ENCODE peak calls at places on chromosomes 2 and 18, in seven cellular contexts. One of them, this sample, is unnamed.

GRCh38 chr2:215367647-215368492 is 56.0 kb downstream of the ATIC start:
- DNase-seq in A549: no peak
- DNase-seq in HepG2: no peak
- DNase-seq in H1: no peak
- DNase-seq in HCT116: no peak
- DNase-seq in GM12878: no peak
- DNase-seq in K562: no peak
- DNase-seq in this sample: peak

GRCh38 chr18:77520767-77521166 is 271.1 kb downstream of the GALR1 start:
- DNase-seq in A549: no peak
- DNase-seq in GM12878: no peak
- DNase-seq in K562: no peak
- DNase-seq in HCT116: no peak
- DNase-seq in HepG2: no peak
- DNase-seq in H1: no peak
- DNase-seq in this sample: no peak

GRCh38 chr2:187573722-187574121 is 19.5 kb upstream of the TFPI start:
- DNase-seq in HCT116: no peak
- DNase-seq in HepG2: no peak
- DNase-seq in GM12878: no peak
- DNase-seq in K562: no peak
- DNase-seq in A549: no peak
- DNase-seq in H1: no peak
- DNase-seq in this sample: no peak

GRCh38 chr2:176094307-176094706 is 1.8 kb downstream of the HOXD13 start:
- DNase-seq in HepG2: no peak
- DNase-seq in GM12878: no peak
- DNase-seq in HCT116: no peak
- DNase-seq in K562: no peak
- DNase-seq in H1: peak
- DNase-seq in A549: no peak
- DNase-seq in this sample: no peak

GRCh38 chr18:69400976-69401474 is 337 bp downstream of the DOK6 start:
- DNase-seq in A549: peak
- DNase-seq in GM12878: no peak
- DNase-seq in HCT116: no peak
- DNase-seq in H1: peak
- DNase-seq in HepG2: no peak
- DNase-seq in K562: no peak
- DNase-seq in this sample: peak

GRCh38 chr2:226652983-226653765 is 146.4 kb downstream of the IRS1 start:
- DNase-seq in A549: no peak
- DNase-seq in GM12878: no peak
- DNase-seq in HCT116: no peak
- DNase-seq in H1: no peak
- DNase-seq in HepG2: no peak
- DNase-seq in K562: no peak
- DNase-seq in this sample: peak

GRCh38 chr2:104402825-104403224 is 451.1 kb upstream of the POU3F3 start:
- DNase-seq in H1: no peak
- DNase-seq in GM12878: no peak
- DNase-seq in HepG2: no peak
- DNase-seq in K562: no peak
- DNase-seq in HCT116: no peak
- DNase-seq in A549: no peak
- DNase-seq in this sample: no peak

GRCh38 chr18:9724797-9725196 is 16.7 kb downstream of the RAB31 start:
- DNase-seq in K562: no peak
- DNase-seq in HCT116: no peak
- DNase-seq in H1: no peak
- DNase-seq in HepG2: no peak
- DNase-seq in A549: no peak
- DNase-seq in GM12878: no peak
- DNase-seq in this sample: no peak

GRCh38 chr2:222572761-222573174 is 83.1 kb downstream of the FARSB start:
- DNase-seq in H1: no peak
- DNase-seq in HepG2: peak
- DNase-seq in A549: no peak
- DNase-seq in GM12878: no peak
- DNase-seq in HCT116: no peak
- DNase-seq in K562: no peak
- DNase-seq in this sample: peak
- TF ChIP-seq CEBPB in H1: no peak
- TF ChIP-seq CEBPB in HepG2: peak
- TF ChIP-seq CEBPB in A549: no peak
- TF ChIP-seq CEBPB in GM12878: no peak
- TF ChIP-seq CEBPB in HCT116: no peak
- TF ChIP-seq CEBPB in K562: no peak
- TF ChIP-seq CEBPB in this sample: no peak

GRCh38 chr2:197075286-197075685 is 148.8 kb upstream of the PGAP1 start:
- DNase-seq in K562: no peak
- DNase-seq in A549: no peak
- DNase-seq in H1: no peak
- DNase-seq in GM12878: no peak
- DNase-seq in HCT116: no peak
- DNase-seq in HepG2: no peak
- DNase-seq in this sample: no peak
- TF ChIP-seq CEBPB in K562: no peak
- TF ChIP-seq CEBPB in A549: no peak
- TF ChIP-seq CEBPB in H1: no peak
- TF ChIP-seq CEBPB in GM12878: no peak
- TF ChIP-seq CEBPB in HCT116: no peak
- TF ChIP-seq CEBPB in HepG2: no peak
- TF ChIP-seq CEBPB in this sample: no peak

DNA sequence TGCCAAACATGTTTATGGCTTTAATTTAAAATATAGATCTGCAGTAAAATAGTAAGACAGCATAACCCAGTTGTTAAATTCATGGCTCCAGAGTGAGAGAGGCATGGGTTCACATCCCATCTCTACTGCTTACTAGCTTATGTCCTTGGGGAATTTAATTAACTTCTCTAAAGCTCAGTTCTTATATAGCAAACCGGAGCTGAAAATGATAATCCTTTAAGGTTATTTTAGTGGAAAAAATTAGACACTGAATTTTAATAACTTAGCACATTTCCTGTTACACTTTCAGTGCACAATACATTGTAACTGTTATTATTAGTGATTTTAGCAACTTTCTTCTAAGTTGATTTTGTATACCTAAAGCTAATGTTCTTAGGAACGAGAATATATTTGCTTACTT is 14.8 kb downstream of the SCN9A start:
- DNase-seq in HepG2: no peak
- DNase-seq in HCT116: no peak
- DNase-seq in H1: no peak
- DNase-seq in K562: no peak
- DNase-seq in GM12878: no peak
- DNase-seq in A549: no peak
- DNase-seq in this sample: no peak
- TF ChIP-seq CEBPB in HepG2: no peak
- TF ChIP-seq CEBPB in HCT116: no peak
- TF ChIP-seq CEBPB in H1: no peak
- TF ChIP-seq CEBPB in K562: no peak
- TF ChIP-seq CEBPB in GM12878: no peak
- TF ChIP-seq CEBPB in A549: no peak
- TF ChIP-seq CEBPB in this sample: no peak

GRCh38 chr2:96175951-96176350 is 30.7 kb upstream of the DUSP2 start:
- DNase-seq in HCT116: no peak
- DNase-seq in A549: no peak
- DNase-seq in H1: no peak
- DNase-seq in HepG2: no peak
- DNase-seq in GM12878: no peak
- DNase-seq in K562: no peak
- DNase-seq in this sample: peak

GRCh38 chr2:96171836-96172235 is 26.6 kb upstream of the DUSP2 start:
- DNase-seq in HCT116: no peak
- DNase-seq in HepG2: no peak
- DNase-seq in GM12878: no peak
- DNase-seq in A549: no peak
- DNase-seq in K562: no peak
- DNase-seq in H1: no peak
- DNase-seq in this sample: no peak

GRCh38 chr2:96176661-96177060 is 31.4 kb upstream of the DUSP2 start:
- DNase-seq in A549: no peak
- DNase-seq in K562: no peak
- DNase-seq in H1: no peak
- DNase-seq in HCT116: no peak
- DNase-seq in GM12878: no peak
- DNase-seq in HepG2: no peak
- DNase-seq in this sample: no peak

GRCh38 chr2:96169868-96170507 is 24.7 kb upstream of the DUSP2 start:
- DNase-seq in HCT116: no peak
- DNase-seq in A549: no peak
- DNase-seq in H1: no peak
- DNase-seq in K562: no peak
- DNase-seq in HepG2: no peak
- DNase-seq in GM12878: no peak
- DNase-seq in this sample: no peak

DNA sequence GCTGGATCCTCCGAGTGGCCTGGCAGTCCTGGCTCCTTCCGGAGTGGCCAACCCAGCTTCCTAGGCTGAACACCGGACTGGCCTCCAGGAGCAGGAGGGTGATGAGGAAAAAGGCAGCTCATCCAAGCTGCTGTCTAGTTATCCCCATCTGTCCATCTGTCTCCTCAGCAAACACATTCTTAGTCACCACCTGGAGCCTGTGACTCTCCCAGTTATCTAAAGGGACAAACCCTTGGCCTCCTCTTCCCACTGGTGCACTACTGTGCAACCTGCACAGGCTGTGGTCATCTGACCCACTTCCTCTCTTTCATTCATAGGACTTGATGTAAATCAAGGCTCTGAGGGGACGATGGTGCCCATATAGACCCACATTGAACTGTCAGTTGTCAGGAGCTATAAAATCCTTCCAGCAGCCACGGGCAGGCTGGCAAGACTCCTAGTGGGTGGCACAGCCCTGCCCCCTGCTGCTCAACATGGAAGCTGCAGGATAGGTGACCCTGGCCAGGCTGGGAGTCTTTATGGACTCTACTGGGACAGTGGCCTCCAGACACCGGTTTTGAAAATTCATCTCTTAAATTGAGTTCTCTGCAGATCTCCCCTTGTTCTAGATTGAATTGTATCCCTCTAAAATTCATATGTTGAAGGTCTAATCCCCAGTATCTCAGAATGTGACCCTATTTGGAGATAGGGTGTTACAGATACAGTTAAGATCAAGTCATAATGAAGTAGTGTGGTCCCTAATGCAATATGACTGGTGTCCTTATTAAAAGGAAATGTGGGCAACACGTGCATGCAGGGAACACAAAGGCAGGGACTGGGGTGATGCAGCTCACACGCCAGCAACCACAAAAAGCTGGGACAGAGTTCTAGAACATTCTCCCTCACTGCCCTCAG is 29.3 kb upstream of the DUSP2 start:
- DNase-seq in A549: peak
- DNase-seq in K562: peak
- DNase-seq in GM12878: no peak
- DNase-seq in HepG2: peak
- DNase-seq in H1: peak
- DNase-seq in HCT116: peak
- DNase-seq in this sample: peak
- TF ChIP-seq CEBPB in A549: no peak
- TF ChIP-seq CEBPB in K562: no peak
- TF ChIP-seq CEBPB in GM12878: no peak
- TF ChIP-seq CEBPB in HepG2: no peak
- TF ChIP-seq CEBPB in H1: no peak
- TF ChIP-seq CEBPB in HCT116: no peak
- TF ChIP-seq CEBPB in this sample: no peak

This sample was measured in IMR-90.